ENCODE peak calls at places on chromosomes 2 and 18, in five cellular contexts. S, C, L, O and M are unnamed samples.

GRCh38 chr2:149732730-149733290 is 145.2 kb upstream of the MMADHC start:
- DNase-seq in S (no peak), L (no peak), O (no peak), C (no peak), M (no peak)

GRCh38 chr2:69053416-69053965 is 40.5 kb downstream of the ANTXR1 start:
- DNase-seq in O (no peak), C (peak; percentile 36), S (no peak), L (no peak), M (no peak)

GRCh38 chr2:73281244-73281643 is 3.0 kb downstream of the FBXO41 start:
- DNase-seq in L (no peak), C (no peak), O (no peak), S (no peak), M (no peak)

GRCh38 chr2:68620762-68621161 is 22.6 kb upstream of the PROKR1 start:
- DNase-seq in C (peak; percentile 7), O (no peak), L (no peak), S (no peak), M (no peak)

GRCh38 chr2:183248866-183249567 is 124.8 kb downstream of the NUP35 start:
- DNase-seq in O (no peak), L (peak; percentile 27), C (peak; percentile 54), S (peak; percentile 47), M (no peak)

GRCh38 chr2:159035790-159036411 is 67.5 kb downstream of the TANC1 start:
- DNase-seq in S (peak; percentile 83), C (peak; percentile 39), L (peak; percentile 53), O (peak; percentile 62), M (no peak)

GRCh38 chr2:9982248-9982647 is 30.8 kb downstream of the GRHL1 start:
- DNase-seq in L (no peak), S (no peak), C (peak; percentile 92), O (no peak), M (no peak)

GRCh38 chr2:190256087-190256486 is 63.5 kb downstream of the HIBCH start:
- DNase-seq in C (no peak), O (no peak), S (no peak), L (no peak), M (no peak)

GRCh38 chr2:47046271-47046670 is 108.8 kb downstream of the STPG4 start:
- DNase-seq in L (peak; percentile 21), C (no peak), S (no peak), O (no peak), M (no peak)

GRCh38 chr2:174924061-174924693 is 81.0 kb downstream of the CHN1 start:
- DNase-seq in C (no peak), S (no peak), L (no peak), O (no peak), M (no peak)

GRCh38 chr2:108417254-108417653 is 31.8 kb upstream of the GCC2 start:
- DNase-seq in C (no peak), L (no peak), S (no peak), O (no peak), M (no peak)

GRCh38 chr2:88350641-88351601 is 101.6 kb downstream of the FOXI3 start:
- DNase-seq in O (no peak), L (peak; percentile 84), C (peak; percentile 49), S (peak; percentile 72), M (no peak)

GRCh38 chr18:61435064-61435652 is 101.9 kb downstream of the CDH20 start:
- DNase-seq in S (peak; percentile 10), O (no peak), C (peak; percentile 23), L (peak; percentile 52), M (no peak)

GRCh38 chr18:58581265-58581664 is 47.6 kb downstream of the ALPK2 start:
- DNase-seq in S (no peak), C (peak; percentile 98), O (peak; percentile 76), L (no peak), M (no peak)

GRCh38 chr2:21763501-21763900 is 639.7 kb downstream of the TDRD15 start:
- DNase-seq in O (no peak), L (no peak), S (no peak), C (no peak), M (no peak)

GRCh38 chr2:262117-262516 is 1.7 kb downstream of the SH3YL1 start:
- DNase-seq in O (no peak), C (no peak), L (no peak), S (no peak), M (no peak)

GRCh38 chr2:71929482-71929772 is 218.2 kb downstream of the CYP26B1 start:
- DNase-seq in C (no peak), L (no peak), O (no peak), S (no peak), M (no peak)

GRCh38 chr18:11860594-11861450 is 9.6 kb downstream of the CHMP1B start:
- DNase-seq in O (no peak), S (no peak), C (no peak), L (no peak), M (no peak)

GRCh38 chr2:207313947-207314346 is 148.2 kb upstream of the KLF7 start:
- DNase-seq in L (no peak), S (no peak), C (no peak), O (no peak), M (no peak)

GRCh38 chr2:88296209-88296608 is 126.1 kb downstream of the THNSL2 start:
- DNase-seq in C (no peak), O (no peak), S (no peak), L (no peak), M (no peak)

GRCh38 chr18:45357681-45358470 is 257.4 kb upstream of the SLC14A2 start:
- DNase-seq in L (no peak), O (no peak), S (no peak), C (peak; percentile 58), M (no peak)

GRCh38 chr2:29009711-29010677 is 28.9 kb downstream of the TOGARAM2 start:
- DNase-seq in O (no peak), C (no peak), S (no peak), L (no peak), M (no peak)

GRCh38 chr2:44398243-44398897 is 36.6 kb downstream of the CAMKMT start:
- DNase-seq in S (no peak), L (peak; percentile 76), C (peak; percentile 6), O (no peak), M (no peak)
- TF ChIP-seq EZH2 in S (no peak), L (no peak), C (no peak), O (no peak), M (no peak)

DNA sequence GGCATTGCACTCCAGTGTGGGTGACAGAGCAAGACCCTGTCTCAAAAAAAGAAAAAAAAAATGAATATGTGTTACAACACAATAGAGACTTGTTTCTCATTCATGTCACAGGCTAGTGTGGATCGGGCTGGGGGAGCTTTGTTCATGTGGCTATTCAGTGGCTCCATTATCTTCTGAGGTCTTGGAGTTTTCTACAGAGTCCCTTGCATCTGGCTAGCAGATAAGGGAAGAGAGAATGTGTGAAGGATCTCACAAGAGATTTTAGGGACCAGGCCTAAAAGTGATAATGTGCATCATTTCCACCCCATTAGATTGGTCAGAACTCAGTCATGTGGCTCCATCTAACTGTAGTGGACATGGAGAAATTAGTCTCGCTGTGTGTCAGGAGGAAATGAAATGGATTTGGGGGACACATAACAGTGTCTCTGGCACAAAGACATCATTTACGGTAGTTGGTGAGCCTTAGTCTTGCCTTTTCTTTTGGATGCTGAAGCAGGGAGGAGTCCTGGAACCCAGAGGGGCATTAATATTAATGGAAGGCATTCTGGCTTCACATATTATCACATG is 32.4 kb upstream of the CASP10 start:
- DNase-seq in S (no peak), O (no peak), L (no peak), C (no peak), M (no peak)
- H3K4me3 ChIP-seq in S (no peak overlapping the region), O (peak overlapping the region; percentile 12), L (no peak overlapping the region), C (peak overlapping the region; percentile 44), M (no peak overlapping the region)

GRCh38 chr2:32422133-32422532 is 65.3 kb downstream of the BIRC6 start:
- DNase-seq in C (peak; percentile 46), L (no peak), O (no peak), S (no peak), M (no peak)

GRCh38 chr2:32423536-32423935 is 66.7 kb downstream of the BIRC6 start:
- DNase-seq in C (no peak), O (no peak), L (no peak), S (no peak), M (no peak)

GRCh38 chr2:32427672-32428622 is 71.1 kb downstream of the BIRC6 start:
- DNase-seq in S (no peak), L (peak; percentile 6), O (no peak), C (no peak), M (no peak)

GRCh38 chr2:32424739-32425138 is 67.9 kb downstream of the BIRC6 start:
- DNase-seq in O (no peak), C (no peak), L (no peak), S (no peak), M (no peak)

DNA sequence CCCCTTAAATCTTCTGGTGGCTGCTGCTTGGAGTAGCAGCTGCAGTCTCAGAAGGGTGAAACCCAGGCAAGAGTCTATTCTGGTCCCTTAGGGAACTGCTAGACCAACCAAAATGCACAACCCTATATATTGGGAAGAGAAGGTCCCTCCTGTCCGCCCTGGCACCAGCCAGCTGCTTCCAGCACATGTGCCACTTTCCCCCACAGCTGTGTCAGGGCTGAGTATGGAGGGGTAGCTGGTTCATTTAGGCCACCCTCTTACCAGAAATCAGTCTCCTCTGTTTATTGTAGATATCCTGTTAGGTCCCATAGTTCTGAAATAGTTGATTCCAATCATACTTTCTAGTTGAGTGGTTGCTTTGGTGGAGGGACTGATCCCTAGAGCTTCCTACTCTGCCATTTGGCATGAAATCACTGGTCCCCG is 68.9 kb downstream of the BIRC6 start:
- DNase-seq in L (no peak), C (peak; percentile 65), O (no peak), S (no peak), M (no peak)
- H3K27ac ChIP-seq in L (no peak overlapping the region), C (peak overlapping the region; percentile 54), O (no peak overlapping the region), S (no peak overlapping the region), M (no peak overlapping the region)

DNA sequence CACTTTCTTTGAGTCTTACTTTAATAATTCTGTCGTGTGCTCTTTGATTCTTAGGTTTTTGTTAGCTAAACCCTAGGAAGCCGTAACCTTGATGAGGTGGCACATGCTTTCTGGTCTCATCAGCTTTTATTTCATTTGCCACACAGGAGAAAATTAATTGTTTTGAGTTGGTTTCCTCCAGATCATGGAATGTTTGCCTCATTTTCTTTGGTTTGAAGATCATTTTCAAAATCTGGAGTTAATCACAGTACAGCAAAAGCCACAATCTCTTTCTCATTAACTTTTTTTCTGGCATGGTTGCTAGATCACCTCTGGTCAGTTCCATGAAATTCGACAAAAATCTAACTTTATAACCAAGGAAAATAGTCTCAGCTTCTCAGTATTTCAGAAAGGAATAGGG is 182.9 kb downstream of the MYO1B start:
- DNase-seq in S (no peak), L (no peak), O (no peak), C (no peak), M (no peak)
- TF ChIP-seq EZH2 in S (no peak), L (no peak), O (no peak), C (no peak), M (no peak)

GRCh38 chr18:27057459-27058302 is 127.4 kb downstream of the CHST9 start:
- DNase-seq in C (no peak), L (no peak), S (peak; percentile 20), O (no peak), M (no peak)
- H3K4me3 ChIP-seq in C (no peak overlapping the region), L (no peak overlapping the region), S (no peak overlapping the region), O (no peak overlapping the region), M (no peak overlapping the region)

DNA sequence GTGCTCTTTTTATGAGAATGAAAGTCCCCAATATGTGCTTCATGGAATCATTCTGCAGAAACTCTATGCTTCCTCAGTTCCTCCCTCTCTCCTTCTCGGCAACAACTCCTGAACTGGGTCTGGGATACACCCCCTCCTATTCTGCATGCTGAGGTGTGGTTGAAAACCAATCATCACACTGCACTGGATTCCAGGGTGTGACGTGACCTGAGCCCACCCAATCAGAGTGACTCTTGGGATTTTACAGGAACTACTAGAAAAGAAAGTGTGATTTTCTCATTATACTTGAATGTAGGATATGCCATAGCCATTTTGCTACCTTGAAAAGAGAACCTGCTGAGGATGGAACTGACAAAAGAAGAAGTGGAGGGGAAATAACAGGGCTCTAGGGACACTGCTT is 36.3 kb downstream of the ACVR1 start:
- DNase-seq in C (no peak), O (no peak), S (no peak), L (peak; percentile 43), M (no peak)
- H3K27ac ChIP-seq in C (no peak overlapping the region), O (no peak overlapping the region), S (peak overlapping the region; percentile 90), L (no peak overlapping the region), M (no peak overlapping the region)